ENCODE peak calls at places on chromosomes 5 and 9, in four cellular contexts. J, X, H and Z are unnamed samples. For H3K36me3, the result is how much of the 10 kb centered on the place peaks cover.

GRCh38 chr9:13707635-13708410 is 428.3 kb upstream of the MPDZ start:
- DNase-seq in H (peak), X (peak), J (no peak), Z (no peak)

GRCh38 chr5:120516799-120517198 is 52.7 kb downstream of the PRR16 start:
- DNase-seq in H (peak), X (peak), J (no peak), Z (peak)

GRCh38 chr5:93294996-93295395 is 286.0 kb downstream of the NR2F1-AS1 start:
- DNase-seq in X (no peak), H (peak), J (no peak), Z (no peak)

GRCh38 chr5:181259974-181260719 is 796 bp downstream of the TRIM52 start:
- DNase-seq in X (peak), J (peak), H (no peak), Z (peak)

GRCh38 chr9:27365977-27366376 is 69.0 kb upstream of the EQTN start:
- DNase-seq in X (no peak), J (no peak), H (peak), Z (no peak)

GRCh38 chr9:70389642-70390266 is 24.7 kb downstream of the KLF9 start:
- DNase-seq in X (peak), J (no peak), H (peak), Z (no peak)

GRCh38 chr9:70093095-70093494 is 49.4 kb downstream of the MAMDC2 start:
- DNase-seq in H (no peak), J (no peak), X (no peak), Z (no peak)

GRCh38 chr9:135402048-135402738 is 77.4 kb upstream of the PPP1R26 start:
- DNase-seq in X (no peak), H (no peak), J (no peak), Z (peak)

GRCh38 chr5:33936004-33936380 is 194 bp upstream of the RXFP3 start:
- DNase-seq in X (peak), J (peak), H (peak), Z (peak)

GRCh38 chr5:148807845-148808244 is 18.6 kb upstream of the ADRB2 start:
- DNase-seq in J (no peak), X (no peak), H (peak), Z (no peak)

GRCh38 chr5:140561753-140562523 is 2.5 kb downstream of the APBB3 start:
- DNase-seq in H (no peak), J (no peak), X (no peak), Z (peak)

GRCh38 chr5:113382736-113383135 is 52.1 kb downstream of the TSSK1B start:
- DNase-seq in J (no peak), X (peak), H (no peak), Z (no peak)

GRCh38 chr5:164252-164651 is 27.0 kb upstream of the LRRC14B start:
- DNase-seq in J (no peak), X (no peak), H (no peak), Z (peak)

GRCh38 chr9:20397348-20397747 is 225.0 kb downstream of the MLLT3 start:
- DNase-seq in J (no peak), X (no peak), H (no peak), Z (no peak)

GRCh38 chr5:142322747-142323479 is 1.9 kb downstream of the SPRY4 start:
- DNase-seq in X (peak), J (no peak), H (peak), Z (peak)

GRCh38 chr5:170745481-170746061 is 38.0 kb upstream of the GABRP start:
- DNase-seq in X (peak), H (peak), J (peak), Z (peak)

GRCh38 chr5:171785517-171785916 is at the start of gene SMIM23:
- DNase-seq in X (no peak), H (no peak), J (no peak), Z (no peak)

GRCh38 chr9:17453751-17454150 is 125.1 kb upstream of the SH3GL2 start:
- DNase-seq in J (no peak), H (peak), X (no peak), Z (no peak)

GRCh38 chr9:92179286-92180002 is 64.2 kb upstream of the SPTLC1 start:
- DNase-seq in X (no peak), J (no peak), H (no peak), Z (no peak)

GRCh38 chr9:89281106-89281505 is 29.9 kb upstream of the CKS2 start:
- DNase-seq in J (no peak), X (peak), H (peak), Z (no peak)

GRCh38 chr9:36091028-36091953 is 45.2 kb upstream of the GLIPR2 start:
- DNase-seq in J (no peak), H (peak), X (peak), Z (peak)

GRCh38 chr5:103397996-103398581 is 139.5 kb downstream of the MACIR start:
- DNase-seq in X (peak), J (no peak), H (peak), Z (no peak)

GRCh38 chr5:65914644-65915196 is 11.7 kb upstream of the ERBIN start:
- DNase-seq in J (no peak), H (no peak), X (no peak), Z (no peak)

GRCh38 chr9:93665566-93666278 is 89.3 kb downstream of the PHF2 start:
- DNase-seq in H (no peak), J (no peak), X (no peak), Z (peak)

GRCh38 chr9:92763721-92764380 is 782 bp downstream of the BICD2 start:
- DNase-seq in X (peak), J (peak), H (peak), Z (peak)

GRCh38 chr5:138874241-138874640 is 894 bp downstream of the LRRTM2 start:
- DNase-seq in X (peak), H (peak), J (peak), Z (peak)

GRCh38 chr9:70079364-70080103 is 35.9 kb downstream of the MAMDC2 start:
- DNase-seq in H (no peak), X (peak), J (no peak), Z (no peak)

GRCh38 chr9:128420060-128420650 is 502 bp upstream of the CERCAM start:
- DNase-seq in H (peak), X (peak), J (peak), Z (peak)

GRCh38 chr9:23322392-23322791 is 503.6 kb downstream of the ELAVL2 start:
- DNase-seq in H (no peak), J (peak), X (peak), Z (no peak)

GRCh38 chr5:95783661-95784060 is 38.9 kb downstream of the GLRX start:
- DNase-seq in H (no peak), J (peak), X (no peak), Z (no peak)

GRCh38 chr9:113964740-113965095 is 88.6 kb downstream of the ZNF618 start:
- DNase-seq in X (no peak), J (no peak), H (no peak), Z (no peak)

GRCh38 chr9:119963258-119963797 is 594.1 kb upstream of the BRINP1 start:
- DNase-seq in J (peak), X (peak), H (peak), Z (peak)

GRCh38 chr5:1725641-1726468 is 73.8 kb downstream of the MRPL36 start:
- DNase-seq in J (no peak), X (no peak), H (no peak), Z (peak)

GRCh38 chr9:13718086-13718485 is 438.6 kb upstream of the MPDZ start:
- DNase-seq in J (no peak), X (peak), H (peak), Z (no peak)

DNA sequence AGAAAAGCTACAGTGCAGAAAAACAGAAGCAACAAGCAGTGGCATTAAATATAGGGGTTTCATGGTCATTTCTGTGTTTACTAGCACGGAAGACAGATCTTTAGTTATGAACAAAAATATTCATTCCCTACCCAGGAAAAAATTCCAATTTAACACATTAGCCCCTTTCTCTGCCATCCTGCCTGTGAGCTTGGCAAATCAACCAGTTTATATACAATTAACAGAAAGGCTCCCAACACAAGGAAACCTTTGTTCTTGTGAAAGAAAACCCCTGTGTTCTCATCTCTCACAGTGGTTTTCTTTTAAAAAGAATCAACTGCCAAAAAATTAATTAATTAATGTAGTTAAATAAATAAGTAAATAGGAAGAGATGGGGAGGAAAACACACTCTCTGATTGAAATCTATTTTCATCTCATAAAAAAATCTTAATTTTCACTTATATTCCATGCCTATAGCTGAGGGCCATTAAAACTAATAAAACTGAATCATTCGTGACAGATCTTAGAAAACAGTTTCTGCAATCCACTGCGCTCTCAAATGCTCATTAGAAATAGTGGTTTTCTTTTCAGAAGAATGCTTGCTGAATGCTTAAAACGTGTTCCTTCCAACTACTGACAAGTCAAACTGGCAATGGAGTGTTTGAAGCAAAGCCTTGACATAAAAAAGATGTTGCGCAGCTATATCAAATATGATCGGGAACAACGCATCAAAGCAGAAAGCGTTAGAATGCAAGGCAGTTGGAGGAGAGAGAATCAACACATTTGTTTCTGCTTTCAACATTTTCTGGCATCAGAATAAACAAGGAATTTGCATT is 387.7 kb downstream of the TLR4 start:
- DNase-seq in J (no peak), X (no peak), H (no peak), Z (no peak)
- H3K4me2 ChIP-seq in J (no peak), X (no peak), H (no peak), Z (no peak)

GRCh38 chr5:107555425-107556090 is 115.2 kb downstream of the EFNA5 start:
- DNase-seq in H (peak), X (peak), J (no peak), Z (no peak)
- H3K4me3 ChIP-seq in H (no peak), X (no peak), J (no peak), Z (no peak)

GRCh38 chr9:129811967-129812363 is 9.0 kb downstream of the TOR1B start:
- DNase-seq in J (no peak), H (no peak), X (peak), Z (no peak)

GRCh38 chr9:129812385-129812784 is 9.4 kb downstream of the TOR1B start:
- DNase-seq in H (no peak), X (no peak), J (no peak), Z (no peak)

GRCh38 chr9:129810116-129810515 is 7.1 kb downstream of the TOR1B start:
- DNase-seq in X (no peak), H (no peak), J (no peak), Z (no peak)

GRCh38 chr9:129810788-129811187 is 7.8 kb downstream of the TOR1B start:
- DNase-seq in X (peak), J (no peak), H (no peak), Z (no peak)

DNA sequence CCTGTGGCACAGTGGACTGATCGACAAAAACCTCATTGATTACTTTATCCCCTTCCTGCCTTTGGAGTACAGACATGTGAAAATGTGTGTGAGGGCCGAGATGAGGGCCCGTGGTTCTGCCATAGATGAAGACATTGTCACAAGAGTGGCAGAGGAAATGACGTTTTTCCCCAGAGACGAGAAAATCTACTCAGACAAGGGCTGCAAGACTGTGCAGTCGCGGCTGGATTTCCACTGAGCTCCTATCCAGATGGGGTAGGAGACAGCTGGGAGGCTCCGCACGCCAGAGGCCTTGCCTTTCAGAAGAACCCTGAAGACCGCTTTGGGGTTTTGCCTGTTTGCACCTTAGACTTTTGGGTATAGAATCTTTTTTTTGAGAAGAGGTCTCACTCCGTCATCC is 6.4 kb downstream of the TOR1B start:
- DNase-seq in H (no peak), X (no peak), J (no peak), Z (no peak)
- H3K36me3 ChIP-seq in H (under half), X (under half), J (half or more), Z (under half)

GRCh38 chr5:60490597-60491166 is 209.3 kb downstream of the DEPDC1B start:
- DNase-seq in J (no peak), X (no peak), H (no peak), Z (no peak)

GRCh38 chr5:60487885-60488425 is 212.0 kb downstream of the DEPDC1B start:
- DNase-seq in X (peak), J (peak), H (no peak), Z (no peak)

GRCh38 chr5:60489377-60489776 is 210.6 kb downstream of the DEPDC1B start:
- DNase-seq in X (no peak), H (no peak), J (no peak), Z (no peak)

GRCh38 chr5:60488466-60489130 is 211.4 kb downstream of the DEPDC1B start:
- DNase-seq in J (no peak), H (peak), X (no peak), Z (peak)

GRCh38 chr5:60489856-60490255 is 210.1 kb downstream of the DEPDC1B start:
- DNase-seq in X (no peak), H (no peak), J (no peak), Z (peak)
- H3K4me2 ChIP-seq in X (no peak), H (no peak), J (no peak), Z (no peak)

GRCh38 chr9:99825158-99826046 is 3.7 kb downstream of the NR4A3 start:
- DNase-seq in J (no peak), H (no peak), X (no peak), Z (no peak)
- H3K4me3 ChIP-seq in J (no peak), H (no peak), X (no peak), Z (peak)

GRCh38 chr5:5473224-5473623 is 50.7 kb downstream of the ICE1 start:
- DNase-seq in H (peak), X (peak), J (no peak), Z (peak)
- H3K36me3 ChIP-seq in H (under half), X (under half), J (half or more), Z (under half)